ENCODE peak calls at places on chromosomes 2 and 18, in four cellular contexts. One of them, this sample, is unnamed.

GRCh38 chr2:226154610-226155009 is 645.0 kb downstream of the IRS1 start:
- DNase-seq in activated T-cell treated with anti-CD3 and anti-CD28 coated beads for 24 hours: no peak
- DNase-seq in tibial nerve: no peak
- DNase-seq in astrocyte of the spinal cord: no peak
- DNase-seq in this sample: peak

GRCh38 chr2:100394111-100394641 is 23.3 kb downstream of the CHST10 start:
- DNase-seq in astrocyte of the spinal cord: no peak
- DNase-seq in activated T-cell treated with anti-CD3 and anti-CD28 coated beads for 24 hours: no peak
- DNase-seq in tibial nerve: no peak
- DNase-seq in this sample: peak

GRCh38 chr18:44579745-44580144 is 100.9 kb upstream of the SETBP1 start:
- DNase-seq in astrocyte of the spinal cord: no peak
- DNase-seq in activated T-cell treated with anti-CD3 and anti-CD28 coated beads for 24 hours: no peak
- DNase-seq in tibial nerve: no peak
- DNase-seq in this sample: no peak

GRCh38 chr18:60452424-60452823 is 79.8 kb upstream of the MC4R start:
- DNase-seq in activated T-cell treated with anti-CD3 and anti-CD28 coated beads for 24 hours: no peak
- DNase-seq in tibial nerve: no peak
- DNase-seq in astrocyte of the spinal cord: peak
- DNase-seq in this sample: peak

GRCh38 chr2:127415593-127416485 is 2.4 kb upstream of the PROC start:
- DNase-seq in astrocyte of the spinal cord: peak
- DNase-seq in activated T-cell treated with anti-CD3 and anti-CD28 coated beads for 24 hours: peak
- DNase-seq in tibial nerve: no peak
- DNase-seq in this sample: peak

GRCh38 chr2:105590780-105591660 is 153.7 kb upstream of the NCK2 start:
- DNase-seq in astrocyte of the spinal cord: no peak
- DNase-seq in activated T-cell treated with anti-CD3 and anti-CD28 coated beads for 24 hours: no peak
- DNase-seq in tibial nerve: no peak
- DNase-seq in this sample: peak

GRCh38 chr18:21004721-21005120 is 106.9 kb downstream of the ROCK1 start:
- DNase-seq in astrocyte of the spinal cord: peak
- DNase-seq in tibial nerve: peak
- DNase-seq in activated T-cell treated with anti-CD3 and anti-CD28 coated beads for 24 hours: no peak
- DNase-seq in this sample: peak

GRCh38 chr2:139850254-139850890 is 1070.2 kb upstream of the NXPH2 start:
- DNase-seq in tibial nerve: no peak
- DNase-seq in activated T-cell treated with anti-CD3 and anti-CD28 coated beads for 24 hours: no peak
- DNase-seq in astrocyte of the spinal cord: no peak
- DNase-seq in this sample: no peak

GRCh38 chr2:23480991-23481797 is 96.2 kb downstream of the KLHL29 start:
- DNase-seq in astrocyte of the spinal cord: peak
- DNase-seq in tibial nerve: no peak
- DNase-seq in activated T-cell treated with anti-CD3 and anti-CD28 coated beads for 24 hours: no peak
- DNase-seq in this sample: peak

GRCh38 chr2:241121008-241121407 is 18.9 kb upstream of the MTERF4 start:
- DNase-seq in astrocyte of the spinal cord: no peak
- DNase-seq in tibial nerve: no peak
- DNase-seq in activated T-cell treated with anti-CD3 and anti-CD28 coated beads for 24 hours: no peak
- DNase-seq in this sample: no peak

GRCh38 chr2:83900859-83901258 is 558.2 kb downstream of the SUCLG1 start:
- DNase-seq in astrocyte of the spinal cord: no peak
- DNase-seq in tibial nerve: no peak
- DNase-seq in activated T-cell treated with anti-CD3 and anti-CD28 coated beads for 24 hours: no peak
- DNase-seq in this sample: peak

GRCh38 chr18:68275616-68276015 is 439.3 kb downstream of the TMX3 start:
- DNase-seq in astrocyte of the spinal cord: peak
- DNase-seq in tibial nerve: no peak
- DNase-seq in activated T-cell treated with anti-CD3 and anti-CD28 coated beads for 24 hours: no peak
- DNase-seq in this sample: peak

GRCh38 chr2:104867351-104868080 is 13.6 kb downstream of the POU3F3 start:
- DNase-seq in astrocyte of the spinal cord: peak
- DNase-seq in tibial nerve: no peak
- DNase-seq in activated T-cell treated with anti-CD3 and anti-CD28 coated beads for 24 hours: no peak
- DNase-seq in this sample: peak

GRCh38 chr2:73000808-73001570 is 70.5 kb downstream of the SFXN5 start:
- DNase-seq in astrocyte of the spinal cord: no peak
- DNase-seq in activated T-cell treated with anti-CD3 and anti-CD28 coated beads for 24 hours: no peak
- DNase-seq in tibial nerve: no peak
- DNase-seq in this sample: no peak

GRCh38 chr2:71347517-71347916 is 15.9 kb downstream of the ZNF638 start:
- DNase-seq in tibial nerve: no peak
- DNase-seq in activated T-cell treated with anti-CD3 and anti-CD28 coated beads for 24 hours: no peak
- DNase-seq in astrocyte of the spinal cord: peak
- DNase-seq in this sample: no peak

GRCh38 chr18:74630804-74631203 is 33.1 kb downstream of the ZNF407 start:
- DNase-seq in astrocyte of the spinal cord: no peak
- DNase-seq in tibial nerve: no peak
- DNase-seq in activated T-cell treated with anti-CD3 and anti-CD28 coated beads for 24 hours: no peak
- DNase-seq in this sample: no peak

GRCh38 chr18:36559458-36559857 is 261.9 kb downstream of the FHOD3 start:
- DNase-seq in astrocyte of the spinal cord: no peak
- DNase-seq in tibial nerve: no peak
- DNase-seq in activated T-cell treated with anti-CD3 and anti-CD28 coated beads for 24 hours: no peak
- DNase-seq in this sample: no peak

GRCh38 chr2:47344890-47345583 is 57.9 kb upstream of the MSH2 start:
- DNase-seq in tibial nerve: peak
- DNase-seq in astrocyte of the spinal cord: peak
- DNase-seq in activated T-cell treated with anti-CD3 and anti-CD28 coated beads for 24 hours: no peak
- DNase-seq in this sample: peak

GRCh38 chr2:219596954-219597551 is 604 bp upstream of the STK11IP start:
- DNase-seq in activated T-cell treated with anti-CD3 and anti-CD28 coated beads for 24 hours: no peak
- DNase-seq in astrocyte of the spinal cord: peak
- DNase-seq in tibial nerve: peak
- DNase-seq in this sample: peak

GRCh38 chr2:59425292-59425691 is 1128.2 kb downstream of the BCL11A start:
- DNase-seq in tibial nerve: no peak
- DNase-seq in activated T-cell treated with anti-CD3 and anti-CD28 coated beads for 24 hours: no peak
- DNase-seq in astrocyte of the spinal cord: no peak
- DNase-seq in this sample: peak

GRCh38 chr2:180291060-180291459 is 284.0 kb upstream of the CWC22 start:
- DNase-seq in tibial nerve: no peak
- DNase-seq in activated T-cell treated with anti-CD3 and anti-CD28 coated beads for 24 hours: no peak
- DNase-seq in astrocyte of the spinal cord: peak
- DNase-seq in this sample: peak

GRCh38 chr2:69933839-69934613 is 19.1 kb downstream of the MXD1 start:
- DNase-seq in activated T-cell treated with anti-CD3 and anti-CD28 coated beads for 24 hours: no peak
- DNase-seq in astrocyte of the spinal cord: peak
- DNase-seq in tibial nerve: no peak
- DNase-seq in this sample: peak

GRCh38 chr18:22998336-22998735 is 65.2 kb downstream of the RBBP8 start:
- DNase-seq in activated T-cell treated with anti-CD3 and anti-CD28 coated beads for 24 hours: no peak
- DNase-seq in astrocyte of the spinal cord: no peak
- DNase-seq in tibial nerve: no peak
- DNase-seq in this sample: no peak

GRCh38 chr18:596288-596881 is 403 bp upstream of the CLUL1 start:
- DNase-seq in tibial nerve: no peak
- DNase-seq in astrocyte of the spinal cord: peak
- DNase-seq in activated T-cell treated with anti-CD3 and anti-CD28 coated beads for 24 hours: no peak
- DNase-seq in this sample: peak

GRCh38 chr18:36829362-36830140 is 624 bp downstream of the KIAA1328 start:
- DNase-seq in tibial nerve: peak
- DNase-seq in astrocyte of the spinal cord: peak
- DNase-seq in activated T-cell treated with anti-CD3 and anti-CD28 coated beads for 24 hours: peak
- DNase-seq in this sample: peak

GRCh38 chr18:3261393-3262233 is at the start of gene MYL12B:
- DNase-seq in tibial nerve: peak
- DNase-seq in astrocyte of the spinal cord: peak
- DNase-seq in activated T-cell treated with anti-CD3 and anti-CD28 coated beads for 24 hours: peak
- DNase-seq in this sample: peak

GRCh38 chr18:3511980-3512379 is 62.0 kb downstream of the TGIF1 start:
- DNase-seq in astrocyte of the spinal cord: peak
- DNase-seq in tibial nerve: no peak
- DNase-seq in activated T-cell treated with anti-CD3 and anti-CD28 coated beads for 24 hours: no peak
- DNase-seq in this sample: peak

GRCh38 chr2:164794432-164795231 is 47.0 kb downstream of the COBLL1 start:
- DNase-seq in astrocyte of the spinal cord: no peak
- DNase-seq in activated T-cell treated with anti-CD3 and anti-CD28 coated beads for 24 hours: no peak
- DNase-seq in tibial nerve: no peak
- DNase-seq in this sample: no peak

GRCh38 chr18:79560042-79560860 is 119.4 kb upstream of the CTDP1 start:
- DNase-seq in tibial nerve: no peak
- DNase-seq in astrocyte of the spinal cord: no peak
- DNase-seq in activated T-cell treated with anti-CD3 and anti-CD28 coated beads for 24 hours: no peak
- DNase-seq in this sample: no peak

GRCh38 chr2:140882671-140883620 is 1247.9 kb downstream of the LRP1B start:
- DNase-seq in tibial nerve: no peak
- DNase-seq in activated T-cell treated with anti-CD3 and anti-CD28 coated beads for 24 hours: no peak
- DNase-seq in astrocyte of the spinal cord: peak
- DNase-seq in this sample: no peak

GRCh38 chr2:232102380-232102779 is 140.9 kb downstream of the DIS3L2 start:
- DNase-seq in tibial nerve: no peak
- DNase-seq in astrocyte of the spinal cord: no peak
- DNase-seq in activated T-cell treated with anti-CD3 and anti-CD28 coated beads for 24 hours: no peak
- DNase-seq in this sample: no peak

GRCh38 chr2:75432761-75433361 is 127.9 kb downstream of the EVA1A start:
- DNase-seq in activated T-cell treated with anti-CD3 and anti-CD28 coated beads for 24 hours: no peak
- DNase-seq in tibial nerve: no peak
- DNase-seq in astrocyte of the spinal cord: peak
- DNase-seq in this sample: peak